ENCODE peak calls at places on chromosomes 2 and 18, in six cellular contexts. Z is D721Med; W is CD4-positive, alpha-beta T cell; A is AG04450; I is upper lobe of right lung; Q is nephron progenitor cell. O is an unnamed sample.
A peak's percentile ranks its signal among the peaks of the same experiment; 100 is the strongest.

GRCh38 chr2:54629914-54630609 is 93.4 kb upstream of the EML6 start:
- DNase-seq in Z (no peak), W (no peak), A (no peak), I (peak; percentile 71), Q (no peak), O (no peak)

GRCh38 chr2:171762879-171763573 is 75.8 kb downstream of the DYNC1I2 start:
- DNase-seq in Z (no peak), W (no peak), A (no peak), I (no peak), Q (no peak), O (no peak)

GRCh38 chr2:233223059-233223894 is 28.2 kb upstream of the ATG16L1 start:
- DNase-seq in Z (no peak), W (no peak), A (no peak), I (peak; percentile 5), Q (no peak), O (no peak)

GRCh38 chr18:59787998-59788875 is 91.0 kb upstream of the CCBE1 start:
- DNase-seq in Z (no peak), W (no peak), A (no peak), I (no peak), Q (no peak), O (no peak)

GRCh38 chr2:57460875-57461274 is 585.7 kb upstream of the VRK2 start:
- DNase-seq in Z (no peak), W (no peak), A (no peak), I (no peak), Q (no peak), O (no peak)

GRCh38 chr2:189933911-189934399 is 128.6 kb downstream of the MSTN start:
- DNase-seq in Z (no peak), W (no peak), A (peak; percentile 76), I (no peak), Q (no peak), O (no peak)

GRCh38 chr2:159736048-159736447 is 23.7 kb downstream of the MARCHF7 start:
- DNase-seq in Z (no peak), W (no peak), A (no peak), I (no peak), Q (no peak), O (no peak)

GRCh38 chr2:37464064-37464463 is 119.6 kb downstream of the QPCT start:
- DNase-seq in Z (no peak), W (no peak), A (no peak), I (no peak), Q (no peak), O (no peak)

GRCh38 chr2:146669735-146670134 is 1175.1 kb upstream of the ACVR2A start:
- DNase-seq in Z (no peak), W (no peak), A (no peak), I (no peak), Q (no peak), O (no peak)

GRCh38 chr2:168316073-168316440 is 68.7 kb upstream of the STK39 start:
- DNase-seq in Z (no peak), W (no peak), A (no peak), I (no peak), Q (no peak), O (no peak)

GRCh38 chr2:151315381-151315903 is 26.0 kb upstream of the NMI start:
- DNase-seq in Z (no peak), W (no peak), A (no peak), I (no peak), Q (no peak), O (no peak)

GRCh38 chr2:8526403-8526696 is 155.5 kb upstream of the ID2 start:
- DNase-seq in Z (no peak), W (no peak), A (no peak), I (no peak), Q (no peak), O (no peak)

GRCh38 chr2:54259413-54260240 is 3.6 kb upstream of the TSPYL6 start:
- DNase-seq in Z (no peak), W (no peak), A (no peak), I (no peak), Q (no peak), O (no peak)

GRCh38 chr2:195507447-195508221 is 149.4 kb upstream of the SLC39A10 start:
- DNase-seq in Z (no peak), W (no peak), A (no peak), I (no peak), Q (no peak), O (no peak)

GRCh38 chr18:76457475-76457874 is 37.6 kb downstream of the ZNF516 start:
- DNase-seq in Z (no peak), W (no peak), A (no peak), I (no peak), Q (no peak), O (no peak)

GRCh38 chr2:33216508-33217182 is 259.8 kb upstream of the RASGRP3 start:
- DNase-seq in Z (no peak), W (no peak), A (no peak), I (no peak), Q (no peak), O (no peak)

GRCh38 chr18:80180778-80181564 is 66.3 kb downstream of the PARD6G start:
- DNase-seq in Z (no peak), W (no peak), A (no peak), I (peak; percentile 54), Q (no peak), O (no peak)

GRCh38 chr18:80246656-80247402 is 485 bp downstream of the PARD6G start:
- DNase-seq in Z (no peak), W (no peak), A (no peak), I (peak; percentile 68), Q (peak; percentile 64), O (peak; percentile 28)

GRCh38 chr2:47016172-47016913 is 100.7 kb upstream of the MCFD2 start:
- DNase-seq in Z (no peak), W (no peak), A (peak; percentile 93), I (no peak), Q (peak; percentile 33), O (no peak)

GRCh38 chr2:222241054-222241453 is 57.7 kb downstream of the PAX3 start:
- DNase-seq in Z (no peak), W (no peak), A (no peak), I (no peak), Q (no peak), O (no peak)

DNA sequence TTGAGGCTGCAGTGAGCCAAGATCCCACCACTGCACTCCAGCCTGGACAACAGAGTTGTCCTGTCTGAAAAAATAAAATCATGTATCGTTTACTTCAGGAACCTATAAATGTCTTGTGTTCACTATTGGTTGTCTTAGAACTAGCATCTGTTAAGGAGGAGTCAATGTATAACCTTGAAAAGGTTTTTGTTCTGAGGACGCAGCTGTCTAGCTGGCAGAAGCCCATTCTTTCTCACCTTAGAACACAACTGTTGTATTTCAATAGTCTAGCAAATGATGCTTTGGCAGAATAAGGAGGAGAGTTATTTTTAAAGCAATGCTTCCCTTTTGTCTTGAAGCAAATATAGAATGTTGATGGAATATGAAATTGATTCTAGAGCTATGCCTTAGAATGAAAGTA is 21.1 kb downstream of the EPB41L5 start:
- DNase-seq in Z (no peak), W (no peak), A (no peak), I (no peak), Q (no peak), O (no peak)
- TF ChIP-seq CTCF in Z (no peak), W (no peak), A (no peak), I (no peak), Q (no peak), O (no peak)

GRCh38 chr2:118661184-118661583 is 186.3 kb downstream of the EN1 start:
- DNase-seq in Z (no peak), W (no peak), A (no peak), I (no peak), Q (no peak), O (no peak)
- TF ChIP-seq CTCF in Z (no peak), W (no peak), A (no peak), I (no peak), Q (no peak), O (no peak)

DNA sequence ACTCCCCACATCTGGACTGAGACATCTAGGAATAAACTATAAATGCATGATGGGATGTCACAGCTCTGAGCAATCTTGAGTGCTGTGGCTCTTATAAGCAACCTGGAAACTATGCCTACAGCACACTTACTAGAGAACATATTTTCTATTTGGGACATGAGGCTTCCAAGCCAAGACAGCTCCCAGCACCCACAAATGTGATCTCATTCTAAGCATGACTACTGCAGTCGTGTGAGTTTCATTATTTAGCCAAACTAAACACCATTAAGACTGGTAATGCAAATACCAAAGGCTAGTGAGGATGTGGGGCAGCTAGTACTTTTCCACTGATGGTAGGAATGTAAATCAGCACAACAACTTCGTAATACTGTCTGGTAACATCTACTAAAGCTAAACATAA is 72.5 kb downstream of the RTTN start:
- DNase-seq in Z (no peak), W (no peak), A (peak; percentile 86), I (no peak), Q (no peak), O (no peak)
- TF ChIP-seq CTCF in Z (no peak), W (no peak), A (no peak), I (no peak), Q (no peak), O (no peak)

DNA sequence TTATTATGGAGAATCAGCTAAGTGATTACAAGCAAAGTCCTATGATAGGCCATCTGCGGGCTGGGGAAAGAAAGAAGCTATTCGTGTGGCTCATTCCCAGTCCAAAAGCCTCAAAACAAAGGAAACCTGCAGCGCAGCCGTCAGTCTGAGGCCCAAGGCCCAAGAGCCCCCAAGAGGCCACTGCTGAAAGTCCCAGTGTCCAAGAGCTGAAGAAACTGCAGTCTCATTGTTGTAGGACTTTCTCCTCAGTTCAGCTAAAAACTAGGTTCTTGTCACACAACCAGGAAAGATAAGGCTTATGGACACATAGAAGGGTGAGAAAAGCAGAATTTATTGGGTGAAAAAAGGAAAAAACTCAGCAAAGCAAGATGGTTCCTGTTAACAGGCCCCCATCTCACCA is 143.2 kb downstream of the RHBDD1 start:
- DNase-seq in Z (no peak), W (no peak), A (no peak), I (no peak), Q (no peak), O (no peak)
- TF ChIP-seq CTCF in Z (no peak), W (no peak), A (peak; percentile 1), I (no peak), Q (no peak), O (no peak)

GRCh38 chr18:54173980-54174611 is 50.4 kb downstream of the MBD2 start:
- DNase-seq in Z (no peak), W (no peak), A (no peak), I (no peak), Q (no peak), O (no peak)
- TF ChIP-seq CTCF in Z (no peak), W (no peak), A (no peak), I (no peak), Q (no peak), O (no peak)

GRCh38 chr2:239750929-239751718 is 274.0 kb downstream of the NDUFA10 start:
- DNase-seq in Z (no peak), W (no peak), A (no peak), I (no peak), Q (no peak), O (no peak)
- TF ChIP-seq CTCF in Z (no peak), W (no peak), A (no peak), I (no peak), Q (no peak), O (no peak)

O was measured in progenitor cell of endocrine pancreas.